ENCODE peak calls at places on chromosomes 6 and 20, in five cellular contexts. One of them, this sample, is unnamed.

GRCh38 chr20:48703511-48704219 is 124.1 kb downstream of the PREX1 start:
- DNase-seq in amniotic stem cell: no peak
- DNase-seq in NCI-H1092: peak
- DNase-seq in mucosa of gallbladder: no peak
- DNase-seq in effector memory CD8-positive, alpha-beta T cell: no peak
- DNase-seq in this sample: no peak

GRCh38 chr6:75855047-75855446 is 106.0 kb downstream of the MYO6 start:
- DNase-seq in amniotic stem cell: peak
- DNase-seq in NCI-H1092: peak
- DNase-seq in mucosa of gallbladder: peak
- DNase-seq in effector memory CD8-positive, alpha-beta T cell: peak
- DNase-seq in this sample: peak

GRCh38 chr6:140671926-140672325 is 1297.5 kb upstream of the CITED2 start:
- DNase-seq in amniotic stem cell: no peak
- DNase-seq in NCI-H1092: no peak
- DNase-seq in mucosa of gallbladder: no peak
- DNase-seq in effector memory CD8-positive, alpha-beta T cell: no peak
- DNase-seq in this sample: peak

GRCh38 chr20:57547250-57547649 is 13.7 kb upstream of the PCK1 start:
- DNase-seq in amniotic stem cell: no peak
- DNase-seq in NCI-H1092: no peak
- DNase-seq in mucosa of gallbladder: peak
- DNase-seq in effector memory CD8-positive, alpha-beta T cell: no peak
- DNase-seq in this sample: no peak

GRCh38 chr20:59441860-59442810 is 141.7 kb downstream of the EDN3 start:
- DNase-seq in amniotic stem cell: no peak
- DNase-seq in NCI-H1092: no peak
- DNase-seq in mucosa of gallbladder: no peak
- DNase-seq in effector memory CD8-positive, alpha-beta T cell: no peak
- DNase-seq in this sample: no peak

GRCh38 chr6:30741789-30742315 is 635 bp downstream of the FLOT1 start:
- DNase-seq in amniotic stem cell: no peak
- DNase-seq in NCI-H1092: no peak
- DNase-seq in mucosa of gallbladder: no peak
- DNase-seq in effector memory CD8-positive, alpha-beta T cell: no peak
- DNase-seq in this sample: no peak

GRCh38 chr20:35991142-35991771 is 22.9 kb downstream of the CNBD2 start:
- DNase-seq in amniotic stem cell: no peak
- DNase-seq in NCI-H1092: no peak
- DNase-seq in mucosa of gallbladder: peak
- DNase-seq in effector memory CD8-positive, alpha-beta T cell: no peak
- DNase-seq in this sample: peak

GRCh38 chr6:166007349-166008263 is 160.0 kb downstream of the TBXT start:
- DNase-seq in amniotic stem cell: no peak
- DNase-seq in NCI-H1092: no peak
- DNase-seq in mucosa of gallbladder: peak
- DNase-seq in effector memory CD8-positive, alpha-beta T cell: no peak
- DNase-seq in this sample: no peak

GRCh38 chr20:37630993-37631392 is 62.8 kb upstream of the CTNNBL1 start:
- DNase-seq in amniotic stem cell: no peak
- DNase-seq in NCI-H1092: no peak
- DNase-seq in mucosa of gallbladder: no peak
- DNase-seq in effector memory CD8-positive, alpha-beta T cell: no peak
- DNase-seq in this sample: no peak

GRCh38 chr6:127346512-127346911 is 3.1 kb upstream of the ECHDC1 start:
- DNase-seq in amniotic stem cell: no peak
- DNase-seq in NCI-H1092: no peak
- DNase-seq in mucosa of gallbladder: no peak
- DNase-seq in effector memory CD8-positive, alpha-beta T cell: no peak
- DNase-seq in this sample: no peak

GRCh38 chr6:44038543-44039065 is 88.6 kb downstream of the MRPL14 start:
- DNase-seq in amniotic stem cell: no peak
- DNase-seq in NCI-H1092: no peak
- DNase-seq in mucosa of gallbladder: no peak
- DNase-seq in effector memory CD8-positive, alpha-beta T cell: no peak
- DNase-seq in this sample: no peak